ENCODE peak calls at places on chromosomes 6 and 20, in five cellular contexts. B, Q, I, P and X are unnamed samples.

GRCh38 chr20:45343867-45344721 is 4.1 kb downstream of the SDC4 start:
- DNase-seq in B (peak), P (no peak), I (no peak), Q (peak), X (no peak)

GRCh38 chr6:16097382-16098171 is 31.3 kb upstream of the MYLIP start:
- DNase-seq in P (no peak), Q (no peak), B (no peak), I (no peak), X (no peak)

GRCh38 chr20:9298906-9299305 is 215.5 kb upstream of the LAMP5 start:
- DNase-seq in I (no peak), P (no peak), Q (no peak), B (no peak), X (no peak)

GRCh38 chr6:147268254-147268653 is 64.0 kb downstream of the STXBP5 start:
- DNase-seq in I (no peak), B (no peak), P (no peak), Q (no peak), X (no peak)

GRCh38 chr20:57458400-57459160 is 66.4 kb downstream of the CTCFL start:
- DNase-seq in I (no peak), P (no peak), B (no peak), Q (no peak), X (no peak)

GRCh38 chr6:35294308-35294945 is 3.2 kb upstream of the DEF6 start:
- DNase-seq in B (no peak), Q (no peak), I (peak), P (no peak), X (no peak)

GRCh38 chr20:48722737-48723191 is 105.0 kb downstream of the PREX1 start:
- DNase-seq in P (no peak), I (peak), B (no peak), Q (peak), X (no peak)

GRCh38 chr6:160337301-160337700 is 10.9 kb upstream of the SLC22A3 start:
- DNase-seq in P (no peak), I (no peak), Q (no peak), B (no peak), X (no peak)

GRCh38 chr20:35892871-35893270 is 61.4 kb downstream of the SCAND1 start:
- DNase-seq in P (no peak), B (no peak), I (no peak), Q (no peak), X (no peak)

GRCh38 chr6:19824058-19824807 is 12.9 kb upstream of the ID4 start:
- DNase-seq in Q (no peak), P (no peak), I (no peak), B (peak), X (no peak)

GRCh38 chr6:131858765-131859490 is 51.1 kb downstream of the ENPP1 start:
- DNase-seq in Q (no peak), P (no peak), B (no peak), I (no peak), X (no peak)

GRCh38 chr6:28357036-28357435 is 7.3 kb downstream of the ZKSCAN3 start:
- DNase-seq in I (no peak), P (no peak), Q (no peak), B (no peak), X (no peak)

GRCh38 chr20:21323640-21324039 is 20.5 kb downstream of the XRN2 start:
- DNase-seq in P (no peak), Q (no peak), I (no peak), B (no peak), X (no peak)

GRCh38 chr6:117389227-117390057 is 36.3 kb downstream of the ROS1 start:
- DNase-seq in B (no peak), P (no peak), Q (no peak), I (no peak), X (no peak)

GRCh38 chr20:33162313-33162712 is 5.6 kb upstream of the BPIFA2 start:
- DNase-seq in I (no peak), B (no peak), P (no peak), Q (peak), X (no peak)

GRCh38 chr6:160387887-160388286 is 39.7 kb downstream of the SLC22A3 start:
- DNase-seq in P (no peak), I (no peak), Q (no peak), B (peak), X (no peak)

GRCh38 chr20:44598413-44599290 is 16.3 kb downstream of the PKIG start:
- DNase-seq in B (no peak), I (no peak), Q (no peak), P (no peak), X (no peak)

GRCh38 chr20:48164566-48165400 is 379.5 kb upstream of the SULF2 start:
- DNase-seq in Q (no peak), I (no peak), P (no peak), B (no peak), X (no peak)

GRCh38 chr6:136148051-136148450 is 102.1 kb downstream of the MTFR2 start:
- DNase-seq in I (no peak), B (no peak), P (no peak), Q (no peak), X (no peak)

GRCh38 chr20:62370115-62370806 is 3.1 kb upstream of the LAMA5 start:
- DNase-seq in B (no peak), P (no peak), I (no peak), Q (no peak), X (no peak)

GRCh38 chr20:20303320-20303719 is 64.6 kb upstream of the INSM1 start:
- DNase-seq in P (no peak), Q (no peak), B (no peak), I (no peak), X (no peak)